ENCODE peak calls at places on chromosomes 11 and 22, in seven cellular contexts. V, T, Q, S, M, U and Y are unnamed samples.
A peak's percentile ranks its signal among the peaks of the same experiment; 100 is the strongest.

GRCh38 chr11:71343828-71344400 is 91.5 kb upstream of the SHANK2 start:
- DNase-seq in V (no peak), T (no peak), Q (no peak), S (no peak), M (no peak), U (no peak), Y (no peak)

GRCh38 chr11:105763594-105763993 is 153.7 kb downstream of the GRIA4 start:
- DNase-seq in V (no peak), T (no peak), Q (no peak), S (no peak), M (no peak), U (no peak), Y (no peak)

GRCh38 chr11:101048479-101048878 is 81.1 kb downstream of the PGR start:
- DNase-seq in V (no peak), T (no peak), Q (no peak), S (no peak), M (no peak), U (no peak), Y (no peak)

GRCh38 chr11:119441898-119442243 is 18.9 kb upstream of the THY1 start:
- DNase-seq in V (no peak), T (no peak), Q (no peak), S (no peak), M (no peak), U (no peak), Y (no peak)

GRCh38 chr11:88288560-88288959 is 49.0 kb downstream of the CTSC start:
- DNase-seq in V (no peak), T (no peak), Q (no peak), S (no peak), M (no peak), U (no peak), Y (no peak)

GRCh38 chr11:129077191-129077590 is 114.9 kb downstream of the ARHGAP32 start:
- DNase-seq in V (no peak), T (no peak), Q (no peak), S (no peak), M (no peak), U (no peak), Y (no peak)

GRCh38 chr11:103035656-103036434 is 56.1 kb downstream of the DCUN1D5 start:
- DNase-seq in V (peak; percentile 86), T (no peak), Q (peak; percentile 78), S (peak; percentile 78), M (peak; percentile 1), U (peak; percentile 41), Y (peak; percentile 59)

GRCh38 chr11:111269146-111269868 is 23.8 kb downstream of the POU2AF2 start:
- DNase-seq in V (no peak), T (no peak), Q (no peak), S (no peak), M (no peak), U (no peak), Y (no peak)

GRCh38 chr11:126340960-126341709 is 14.4 kb upstream of the ST3GAL4 start:
- DNase-seq in V (no peak), T (no peak), Q (no peak), S (no peak), M (no peak), U (no peak), Y (no peak)

GRCh38 chr11:35917676-35918075 is 26.2 kb upstream of the LDLRAD3 start:
- DNase-seq in V (no peak), T (no peak), Q (no peak), S (no peak), M (no peak), U (no peak), Y (peak; percentile 32)

GRCh38 chr22:29766632-29767288 is at the start of gene ZMAT5:
- DNase-seq in V (peak; percentile 98), T (peak; percentile 95), Q (peak; percentile 95), S (peak; percentile 81), M (peak; percentile 84), U (peak; percentile 96), Y (peak; percentile 99)

GRCh38 chr22:20438066-20438677 is 547 bp upstream of the SCARF2 start:
- DNase-seq in V (no peak), T (peak; percentile 45), Q (peak; percentile 38), S (no peak), M (no peak), U (no peak), Y (no peak)

GRCh38 chr22:43723816-43724215 is 88.3 kb downstream of the EFCAB6 start:
- DNase-seq in V (peak; percentile 52), T (no peak), Q (no peak), S (no peak), M (no peak), U (no peak), Y (no peak)

GRCh38 chr11:68312117-68312779 is at the start of gene LRP5:
- DNase-seq in V (peak; percentile 64), T (no peak), Q (no peak), S (no peak), M (no peak), U (peak; percentile 56), Y (peak; percentile 82)

GRCh38 chr11:35112056-35112845 is 26.7 kb upstream of the CD44 start:
- DNase-seq in V (no peak), T (no peak), Q (no peak), S (no peak), M (no peak), U (no peak), Y (no peak)

GRCh38 chr11:2793781-2794418 is 91.7 kb downstream of the CDKN1C start:
- DNase-seq in V (no peak), T (peak; percentile 13), Q (no peak), S (no peak), M (no peak), U (no peak), Y (no peak)

GRCh38 chr11:131932584-131933360 is 562.4 kb downstream of the NTM start:
- DNase-seq in V (no peak), T (no peak), Q (no peak), S (no peak), M (no peak), U (no peak), Y (no peak)

GRCh38 chr11:110989734-110990133 is 255.8 kb upstream of the POU2AF2 start:
- DNase-seq in V (peak; percentile 26), T (peak; percentile 52), Q (peak; percentile 85), S (no peak), M (no peak), U (no peak), Y (no peak)

GRCh38 chr11:64842851-64843841 is 1.3 kb downstream of the CDC42BPG start:
- DNase-seq in V (no peak), T (no peak), Q (no peak), S (no peak), M (no peak), U (peak; percentile 89), Y (no peak)

GRCh38 chr11:120172921-120173705 is 35.2 kb upstream of the TRIM29 start:
- DNase-seq in V (no peak), T (no peak), Q (no peak), S (no peak), M (no peak), U (no peak), Y (peak; percentile 4)

GRCh38 chr11:35526370-35526792 is 965 bp upstream of the PAMR1 start:
- DNase-seq in V (peak; percentile 23), T (no peak), Q (no peak), S (no peak), M (no peak), U (no peak), Y (no peak)

GRCh38 chr11:64339754-64340408 is at the start of gene CCDC88B:
- DNase-seq in V (peak; percentile 78), T (no peak), Q (no peak), S (no peak), M (peak; percentile 73), U (no peak), Y (peak; percentile 89)